ENCODE peak calls at places on chromosomes 7 and 10, in nine cellular contexts. Z is fibroblast of lung, P is A549, C is MCF 10A, A is left ventricle myocardium inferior, X is neural progenitor cell, M is mammary epithelial cell, K is GM06990, W is hepatocyte. T is an unnamed sample.

GRCh38 chr7:148620749-148621372 is 30.3 kb downstream of the C7orf33 start:
- DNase-seq in K (no peak), C (peak), Z (peak), A (no peak), P (peak), W (peak), M (peak), X (no peak), T (no peak)

GRCh38 chr10:86850481-86850880 is 94.1 kb downstream of the BMPR1A start:
- DNase-seq in W (no peak), M (no peak), A (no peak), C (no peak), Z (no peak), X (no peak), K (no peak), P (no peak), T (no peak)

GRCh38 chr10:22321156-22321711 is 335 bp downstream of the BMI1 start:
- DNase-seq in Z (peak), M (peak), K (peak), X (peak), C (peak), W (peak), P (peak), A (peak), T (peak)

GRCh38 chr10:110495731-110496552 is 1.8 kb upstream of the DUSP5 start:
- DNase-seq in C (peak), W (peak), A (peak), P (peak), Z (peak), M (peak), X (peak), K (no peak), T (peak)

GRCh38 chr7:149074116-149074885 is 16.2 kb downstream of the ZNF786 start:
- DNase-seq in M (peak), W (no peak), C (peak), A (no peak), K (no peak), X (no peak), Z (no peak), P (no peak), T (no peak)

GRCh38 chr10:31318382-31318853 is 598 bp upstream of the ZEB1 start:
- DNase-seq in X (peak), P (peak), M (peak), C (peak), K (peak), A (peak), Z (peak), W (peak), T (peak)

GRCh38 chr10:14954934-14955333 is 1.0 kb upstream of the DCLRE1C start:
- DNase-seq in Z (no peak), M (no peak), W (no peak), C (no peak), K (no peak), A (no peak), X (no peak), P (no peak), T (no peak)

GRCh38 chr10:119667562-119668328 is 16.6 kb downstream of the BAG3 start:
- DNase-seq in C (peak), M (peak), P (peak), X (peak), K (no peak), A (peak), W (peak), Z (peak), T (peak)

GRCh38 chr10:79405995-79406515 is 39.4 kb downstream of the ZCCHC24 start:
- DNase-seq in M (no peak), Z (no peak), C (no peak), P (no peak), A (no peak), X (no peak), K (no peak), W (no peak), T (no peak)

GRCh38 chr10:26172126-26172525 is 44.4 kb upstream of the GAD2 start:
- DNase-seq in M (no peak), A (no peak), Z (no peak), X (peak), C (no peak), K (no peak), P (no peak), W (no peak), T (no peak)
- TF ChIP-seq CTCF in M (no peak), A (no peak), Z (no peak), X (no peak), C (no peak), K (no peak), P (no peak), W (no peak), T (no peak)

DNA sequence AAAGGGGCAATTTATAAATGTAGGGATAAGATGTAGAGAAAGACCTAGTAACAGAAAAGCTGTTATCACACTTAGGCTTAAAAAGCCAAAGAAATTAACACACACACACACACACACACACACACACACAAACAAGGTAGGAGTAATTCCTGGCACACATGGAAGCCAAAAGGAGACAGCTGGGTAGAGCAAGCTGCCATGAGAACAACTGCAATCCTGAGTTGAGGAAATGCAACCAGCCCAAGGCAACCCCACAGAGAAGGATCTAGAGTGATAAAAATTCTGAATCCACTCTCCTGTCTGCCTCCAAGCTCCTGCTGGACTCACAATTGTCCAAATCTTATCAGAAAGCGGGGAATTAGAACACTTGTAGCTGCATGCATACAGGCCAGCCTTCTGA is 229.1 kb upstream of the DGKB start:
- DNase-seq in A (no peak), K (no peak), W (no peak), Z (peak), C (no peak), M (no peak), X (no peak), P (no peak), T (no peak)
- TF ChIP-seq CTCF in A (no peak), K (no peak), W (no peak), Z (no peak), C (no peak), M (no peak), X (no peak), P (no peak), T (no peak)

GRCh38 chr7:5477723-5478531 is 54.3 kb upstream of the TNRC18 start:
- DNase-seq in K (no peak), W (peak), C (no peak), P (no peak), M (no peak), X (peak), A (no peak), Z (no peak), T (no peak)
- TF ChIP-seq CTCF in K (peak), W (peak), C (no peak), P (no peak), M (no peak), X (peak), A (peak), Z (no peak), T (peak)

GRCh38 chr7:23811540-23811939 is 101.5 kb downstream of the STK31 start:
- DNase-seq in M (no peak), Z (peak), X (no peak), A (no peak), P (peak), C (no peak), K (no peak), W (no peak), T (no peak)
- TF ChIP-seq CTCF in M (peak), Z (no peak), X (peak), A (peak), P (no peak), C (peak), K (peak), W (no peak), T (peak)

GRCh38 chr7:127629268-127629854 is 11.4 kb upstream of the PAX4 start:
- DNase-seq in C (peak), Z (no peak), P (peak), M (no peak), K (no peak), W (peak), X (peak), A (no peak), T (no peak)
- TF ChIP-seq CTCF in C (peak), Z (peak), P (peak), M (peak), K (peak), W (peak), X (peak), A (peak), T (peak)

GRCh38 chr10:5776150-5776880 is 36.9 kb downstream of the GDI2 start:
- DNase-seq in C (no peak), M (no peak), K (no peak), Z (peak), W (no peak), A (no peak), X (peak), P (peak), T (no peak)
- TF ChIP-seq CTCF in C (no peak), M (no peak), K (no peak), Z (no peak), W (peak), A (no peak), X (peak), P (peak), T (peak)

GRCh38 chr10:2944788-2945187 is 122.6 kb upstream of the PFKP start:
- DNase-seq in Z (no peak), M (peak), X (no peak), K (no peak), C (no peak), A (no peak), W (no peak), P (no peak), T (no peak)
- TF ChIP-seq CTCF in Z (no peak), M (no peak), X (no peak), K (no peak), C (no peak), A (no peak), W (no peak), P (no peak), T (no peak)